ENCODE peak calls at places on chromosomes 13 and 19, in four cellular contexts. One of them, this sample, is unnamed. For H4K20me1, the result is how much of the 10 kb centered on the place peaks cover.

GRCh38 chr13:76769238-76769859 is 116.9 kb downstream of the KCTD12 start:
- DNase-seq in neural progenitor cell: no peak
- DNase-seq in IMR-90: no peak
- DNase-seq in fibroblast of lung: peak
- DNase-seq in this sample: no peak

GRCh38 chr19:49679832-49680472 is 2.9 kb downstream of the PRMT1 start:
- DNase-seq in neural progenitor cell: peak
- DNase-seq in IMR-90: no peak
- DNase-seq in fibroblast of lung: no peak
- DNase-seq in this sample: no peak

GRCh38 chr19:5407356-5407755 is 47.9 kb upstream of the ZNRF4 start:
- DNase-seq in neural progenitor cell: peak
- DNase-seq in IMR-90: peak
- DNase-seq in fibroblast of lung: peak
- DNase-seq in this sample: no peak

GRCh38 chr13:51823351-51823750 is 19.4 kb upstream of the DHRS12 start:
- DNase-seq in neural progenitor cell: no peak
- DNase-seq in IMR-90: no peak
- DNase-seq in fibroblast of lung: peak
- DNase-seq in this sample: no peak

GRCh38 chr19:41131186-41131585 is 17.0 kb downstream of the CYP2F1 start:
- DNase-seq in neural progenitor cell: peak
- DNase-seq in IMR-90: no peak
- DNase-seq in fibroblast of lung: no peak
- DNase-seq in this sample: no peak

GRCh38 chr13:109924376-109924775 is 138.0 kb upstream of the IRS2 start:
- DNase-seq in neural progenitor cell: no peak
- DNase-seq in IMR-90: no peak
- DNase-seq in fibroblast of lung: no peak
- DNase-seq in this sample: no peak

GRCh38 chr19:5817218-5817617 is 12.4 kb downstream of the NRTN start:
- DNase-seq in neural progenitor cell: no peak
- DNase-seq in IMR-90: no peak
- DNase-seq in fibroblast of lung: no peak
- DNase-seq in this sample: no peak

GRCh38 chr19:15381864-15382263 is 2.3 kb upstream of the AKAP8 start:
- DNase-seq in neural progenitor cell: no peak
- DNase-seq in IMR-90: no peak
- DNase-seq in fibroblast of lung: no peak
- DNase-seq in this sample: no peak

GRCh38 chr13:52938065-52938464 is 89.6 kb upstream of the PCDH8 start:
- DNase-seq in neural progenitor cell: no peak
- DNase-seq in IMR-90: no peak
- DNase-seq in fibroblast of lung: no peak
- DNase-seq in this sample: no peak

GRCh38 chr19:40444181-40445005 is at the start of gene SERTAD3:
- DNase-seq in neural progenitor cell: peak
- DNase-seq in IMR-90: peak
- DNase-seq in fibroblast of lung: peak
- DNase-seq in this sample: peak

GRCh38 chr13:35208587-35208986 is 266.5 kb downstream of the NBEA start:
- DNase-seq in neural progenitor cell: no peak
- DNase-seq in IMR-90: no peak
- DNase-seq in fibroblast of lung: peak
- DNase-seq in this sample: no peak

GRCh38 chr19:1655992-1656608 is 3.7 kb upstream of the TCF3 start:
- DNase-seq in neural progenitor cell: no peak
- DNase-seq in IMR-90: no peak
- DNase-seq in fibroblast of lung: no peak
- DNase-seq in this sample: no peak

GRCh38 chr19:1658446-1659433 is 6.3 kb upstream of the TCF3 start:
- DNase-seq in neural progenitor cell: no peak
- DNase-seq in IMR-90: no peak
- DNase-seq in fibroblast of lung: no peak
- DNase-seq in this sample: no peak

GRCh38 chr19:1655131-1655981 is 2.9 kb upstream of the TCF3 start:
- DNase-seq in neural progenitor cell: no peak
- DNase-seq in IMR-90: no peak
- DNase-seq in fibroblast of lung: no peak
- DNase-seq in this sample: no peak

GRCh38 chr19:1656988-1657536 is 4.6 kb upstream of the TCF3 start:
- DNase-seq in neural progenitor cell: no peak
- DNase-seq in IMR-90: no peak
- DNase-seq in fibroblast of lung: no peak
- DNase-seq in this sample: no peak

DNA sequence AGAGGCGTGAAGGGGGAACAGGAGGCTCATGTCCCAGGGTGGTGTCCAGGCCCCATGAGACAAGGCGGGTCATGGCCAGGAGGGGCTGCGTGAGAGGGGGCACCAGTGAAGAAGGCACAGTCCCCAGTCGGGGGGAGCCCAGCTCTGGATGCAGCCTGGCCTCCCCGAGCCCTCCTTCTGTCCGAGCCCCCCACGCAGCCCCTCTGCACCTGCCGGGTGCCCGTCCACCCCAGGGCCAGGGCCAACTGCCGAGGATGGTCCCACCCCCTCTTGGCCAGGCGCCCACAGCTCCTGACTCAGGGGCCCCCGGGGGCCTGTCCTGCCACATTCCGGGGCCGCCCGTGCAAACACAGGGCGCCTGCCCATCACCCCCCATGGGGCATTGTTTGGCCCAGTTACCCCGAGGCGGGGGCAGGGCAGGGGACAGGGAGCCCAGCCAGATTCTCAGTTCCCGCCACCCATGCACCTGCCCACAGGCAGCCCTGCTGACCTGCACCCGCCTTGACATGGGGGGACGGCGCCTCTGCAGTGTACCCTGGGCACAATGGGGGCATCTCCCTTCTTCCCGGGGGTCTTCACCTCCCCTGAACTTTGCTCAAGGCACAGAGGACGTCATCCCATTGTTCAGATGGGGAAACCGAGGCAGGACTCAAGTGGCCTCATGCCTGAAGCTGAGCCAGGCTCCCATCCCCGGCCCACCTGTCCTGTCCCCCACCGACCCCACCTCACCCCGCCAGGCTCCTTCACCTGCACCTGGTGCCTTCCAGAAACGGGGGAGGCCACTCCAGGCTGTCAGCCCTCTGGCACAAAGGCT is 5.4 kb upstream of the TCF3 start:
- DNase-seq in neural progenitor cell: no peak
- DNase-seq in IMR-90: no peak
- DNase-seq in fibroblast of lung: no peak
- DNase-seq in this sample: no peak
- H3K9ac ChIP-seq in neural progenitor cell: no peak
- H3K9ac ChIP-seq in IMR-90: no peak
- H3K9ac ChIP-seq in fibroblast of lung: no peak
- H3K9ac ChIP-seq in this sample: no peak

DNA sequence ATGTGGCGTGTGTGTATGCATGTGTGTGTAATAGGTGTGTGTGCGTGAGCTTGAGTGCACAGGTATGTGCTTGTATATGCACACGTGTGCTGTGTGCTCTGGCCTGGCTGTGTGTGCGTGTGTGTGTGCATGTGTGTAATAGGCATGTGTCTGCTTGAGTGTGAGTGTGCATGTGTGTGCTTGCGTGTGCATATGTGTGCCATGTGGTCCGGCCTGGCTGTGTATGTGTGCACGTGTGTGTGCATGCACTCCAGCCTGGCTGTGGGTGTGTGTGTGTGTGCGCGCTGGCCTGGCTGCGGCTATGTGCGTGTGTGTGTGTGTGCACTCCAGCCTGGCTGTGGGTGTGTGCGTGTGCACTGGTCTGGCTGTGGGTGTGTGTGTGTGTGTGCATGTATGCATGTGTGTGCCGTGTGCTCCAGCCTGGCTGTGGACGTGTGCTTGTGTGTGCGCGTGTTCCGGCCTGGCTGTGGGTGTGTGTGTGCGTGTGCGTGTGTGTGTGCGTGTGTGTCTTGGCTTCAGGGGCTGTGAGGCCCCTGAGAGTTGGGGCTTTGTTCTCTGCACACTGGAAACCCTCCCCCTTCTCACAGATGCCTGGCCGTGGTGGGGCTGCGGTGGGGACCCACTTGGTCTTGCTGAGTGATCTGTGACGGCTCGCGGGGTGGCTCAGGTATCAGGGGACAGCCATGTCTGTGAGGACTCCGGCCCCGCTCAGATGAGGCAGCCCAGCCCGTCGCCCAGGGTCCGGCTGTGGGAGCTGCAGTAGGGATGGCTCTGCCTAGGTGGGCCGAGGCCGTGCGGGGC is 8.2 kb downstream of the SPPL2B start:
- DNase-seq in neural progenitor cell: no peak
- DNase-seq in IMR-90: no peak
- DNase-seq in fibroblast of lung: no peak
- DNase-seq in this sample: no peak
- H4K20me1 ChIP-seq in neural progenitor cell: under half
- H4K20me1 ChIP-seq in IMR-90: under half
- H4K20me1 ChIP-seq in fibroblast of lung: under half
- H4K20me1 ChIP-seq in this sample: under half

DNA sequence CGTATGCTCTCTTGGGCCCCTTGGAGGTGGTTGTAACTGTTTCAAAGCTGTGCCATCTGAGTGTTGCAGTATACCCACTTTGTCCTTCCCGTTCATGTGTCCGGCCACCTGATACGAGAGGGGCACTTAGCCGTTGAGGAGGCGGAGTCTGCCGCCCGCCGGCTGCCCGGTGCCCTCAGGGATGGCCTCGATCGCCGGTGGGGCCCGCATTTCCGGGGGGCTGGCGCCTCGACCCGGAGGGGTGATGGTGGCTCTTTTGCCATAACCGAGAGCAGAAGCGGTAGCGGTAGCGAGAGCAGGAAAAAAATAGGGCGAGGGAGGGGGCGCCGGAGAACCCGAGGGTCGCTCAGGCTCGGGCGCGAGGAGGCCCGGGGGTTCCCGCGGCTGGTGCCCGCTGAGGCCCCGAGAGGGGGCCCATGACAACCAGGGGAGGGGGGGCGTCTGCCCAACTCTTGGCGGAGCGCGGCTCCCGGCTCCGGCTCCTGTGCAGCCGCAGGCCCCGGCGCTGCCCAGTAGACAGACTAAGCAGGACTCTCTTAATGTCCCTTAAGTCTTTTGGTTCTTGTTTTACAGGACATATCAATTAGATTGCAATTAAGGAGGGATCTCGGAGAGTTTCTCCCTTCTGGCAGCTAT is 342.7 kb upstream of the SGCG start:
- DNase-seq in neural progenitor cell: no peak
- DNase-seq in IMR-90: no peak
- DNase-seq in fibroblast of lung: no peak
- DNase-seq in this sample: no peak
- H3K9ac ChIP-seq in neural progenitor cell: no peak
- H3K9ac ChIP-seq in IMR-90: no peak
- H3K9ac ChIP-seq in fibroblast of lung: no peak
- H3K9ac ChIP-seq in this sample: no peak

GRCh38 chr19:56622374-56622773 is 20.6 kb upstream of the SMIM17 start:
- DNase-seq in neural progenitor cell: no peak
- DNase-seq in IMR-90: no peak
- DNase-seq in fibroblast of lung: no peak
- DNase-seq in this sample: no peak
- H4K20me1 ChIP-seq in neural progenitor cell: under half
- H4K20me1 ChIP-seq in IMR-90: under half
- H4K20me1 ChIP-seq in fibroblast of lung: under half
- H4K20me1 ChIP-seq in this sample: under half

DNA sequence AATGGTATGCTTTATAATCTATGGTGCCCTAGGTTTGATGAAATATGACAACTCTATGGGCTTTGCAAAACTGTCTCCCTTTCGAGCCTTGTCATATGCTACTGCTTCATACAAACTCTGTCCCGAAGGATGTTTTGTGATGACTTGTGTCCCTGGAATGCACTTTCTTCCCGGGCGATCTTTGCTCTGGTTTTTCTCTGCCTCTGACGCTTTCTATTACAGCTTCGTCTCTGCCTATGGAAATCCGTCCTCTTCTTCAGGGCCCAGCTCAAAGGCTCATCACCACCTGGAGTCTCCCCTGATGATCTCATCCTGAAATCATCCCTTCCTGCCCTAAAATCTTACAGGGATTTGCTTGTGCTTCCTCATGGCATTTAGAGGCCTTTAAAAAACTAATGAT is 191.6 kb upstream of the KL start:
- DNase-seq in neural progenitor cell: peak
- DNase-seq in IMR-90: peak
- DNase-seq in fibroblast of lung: peak
- DNase-seq in this sample: peak
- H3K9ac ChIP-seq in neural progenitor cell: no peak
- H3K9ac ChIP-seq in IMR-90: no peak
- H3K9ac ChIP-seq in fibroblast of lung: no peak
- H3K9ac ChIP-seq in this sample: peak

GRCh38 chr19:34257559-34257924 is 3.2 kb downstream of the GARRE1 start:
- DNase-seq in neural progenitor cell: no peak
- DNase-seq in IMR-90: no peak
- DNase-seq in fibroblast of lung: no peak
- DNase-seq in this sample: no peak

GRCh38 chr19:34255546-34255945 is 1.2 kb downstream of the GARRE1 start:
- DNase-seq in neural progenitor cell: no peak
- DNase-seq in IMR-90: no peak
- DNase-seq in fibroblast of lung: no peak
- DNase-seq in this sample: no peak

GRCh38 chr19:34254552-34255432 is at the start of gene GARRE1:
- DNase-seq in neural progenitor cell: peak
- DNase-seq in IMR-90: peak
- DNase-seq in fibroblast of lung: peak
- DNase-seq in this sample: no peak

GRCh38 chr19:34256835-34257558 is 2.6 kb downstream of the GARRE1 start:
- DNase-seq in neural progenitor cell: no peak
- DNase-seq in IMR-90: no peak
- DNase-seq in fibroblast of lung: no peak
- DNase-seq in this sample: no peak

DNA sequence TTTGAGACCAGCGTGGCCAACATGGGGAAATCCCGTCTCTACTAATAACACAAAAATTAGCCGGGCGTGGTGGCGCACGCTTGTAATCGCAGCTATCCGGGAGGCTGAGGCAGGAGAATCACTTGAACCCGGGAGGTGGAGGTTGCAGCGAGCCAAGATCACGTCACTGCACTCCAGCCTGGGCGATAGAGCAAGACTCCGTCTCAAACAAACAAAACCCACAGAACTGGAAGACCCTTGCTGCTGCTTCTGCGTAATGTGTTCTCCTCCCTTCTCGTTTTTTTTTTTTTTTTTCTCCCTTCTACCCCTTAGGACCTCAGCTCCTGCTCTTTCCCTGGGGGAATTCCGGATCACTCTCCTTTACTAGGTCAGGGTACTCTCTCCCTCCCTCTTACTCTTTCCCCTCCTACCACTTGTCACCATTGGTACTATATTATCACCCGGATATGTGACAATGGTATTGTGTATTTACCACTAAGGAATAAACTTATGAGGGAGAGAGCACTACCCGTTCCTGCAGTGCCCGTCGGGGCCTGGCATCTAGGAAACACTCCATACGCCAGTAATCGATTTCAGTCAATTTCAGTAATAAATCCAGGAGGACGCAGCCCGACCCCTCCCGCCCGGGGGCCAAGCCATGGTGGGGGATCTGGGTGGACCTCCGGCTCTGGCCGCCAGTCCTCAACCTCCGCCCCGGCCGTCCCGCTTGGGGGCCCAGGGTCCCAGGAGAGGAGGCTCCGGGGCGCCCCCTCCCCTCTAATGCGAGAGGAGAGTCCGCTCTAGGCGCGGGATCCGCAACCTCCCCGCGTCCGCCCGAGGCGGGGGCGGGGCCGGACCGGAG is 423 bp upstream of the GARRE1 start:
- DNase-seq in neural progenitor cell: peak
- DNase-seq in IMR-90: peak
- DNase-seq in fibroblast of lung: peak
- DNase-seq in this sample: no peak
- H4K20me1 ChIP-seq in neural progenitor cell: under half
- H4K20me1 ChIP-seq in IMR-90: under half
- H4K20me1 ChIP-seq in fibroblast of lung: under half
- H4K20me1 ChIP-seq in this sample: under half